ENCODE peak calls at places on chromosomes 12 and 14, in seven cellular contexts. G is GM12878, I is GM12892, U is H1, S is SK-N-SH, F is K562, X is HepG2. L is an unnamed sample.
A peak's percentile ranks its signal among the peaks of the same experiment; 100 is the strongest.

GRCh38 chr12:15268927-15269552 is 47.8 kb upstream of the RERG start:
- DNase-seq in X (peak; percentile 64), F (peak; percentile 51), S (peak; percentile 67), G (no peak), U (no peak), I (peak; percentile 19), L (peak; percentile 22)

GRCh38 chr12:88469136-88469535 is 111.1 kb downstream of the KITLG start:
- DNase-seq in U (no peak), I (no peak), S (no peak), F (no peak), X (no peak), G (no peak), L (no peak)

GRCh38 chr14:81589381-81590065 is 55.9 kb upstream of the SEL1L start:
- DNase-seq in X (no peak), S (no peak), G (no peak), I (no peak), F (peak; percentile 31), U (no peak), L (no peak)

GRCh38 chr14:100192250-100192671 is 32.8 kb upstream of the DEGS2 start:
- DNase-seq in I (no peak), G (no peak), S (no peak), X (no peak), F (no peak), U (peak; percentile 55), L (no peak)

GRCh38 chr12:78835493-78835892 is 29.1 kb upstream of the SYT1 start:
- DNase-seq in X (no peak), F (no peak), S (no peak), G (no peak), I (no peak), U (no peak), L (no peak)

GRCh38 chr14:54166049-54166950 is 209.7 kb upstream of the BMP4 start:
- DNase-seq in F (no peak), G (no peak), U (no peak), I (no peak), S (no peak), X (no peak), L (no peak)

GRCh38 chr12:98532687-98533304 is 17.4 kb downstream of the TMPO start:
- DNase-seq in X (peak; percentile 59), U (no peak), F (peak; percentile 74), I (no peak), S (peak; percentile 29), G (no peak), L (no peak)

GRCh38 chr14:27090716-27091115 is 492.9 kb upstream of the NOVA1 start:
- DNase-seq in G (no peak), X (peak; percentile 56), U (no peak), I (no peak), S (no peak), F (no peak), L (no peak)

DNA sequence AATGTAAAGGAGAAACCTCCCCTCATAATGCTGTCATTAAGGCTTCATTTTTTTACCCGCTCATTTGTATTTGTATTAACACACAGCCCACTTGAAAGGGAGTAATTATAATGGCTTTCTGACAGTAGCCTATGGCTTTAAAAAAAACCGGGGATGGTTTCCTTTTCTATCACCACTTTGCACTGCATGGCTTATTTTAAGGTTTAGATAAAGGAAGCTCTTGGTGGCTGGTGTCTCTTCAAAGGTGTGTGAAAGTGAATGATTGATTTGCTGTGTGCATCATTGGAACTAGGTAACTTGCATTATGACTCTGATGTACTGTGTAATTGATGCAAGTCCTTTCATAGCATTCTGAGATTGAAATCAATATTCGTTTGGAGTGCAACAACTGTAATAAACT is 80.7 kb downstream of the NPAS3 start:
- DNase-seq in X (no peak), G (no peak), U (no peak), F (no peak), I (no peak), S (no peak), L (no peak)
- TF ChIP-seq TAF1 in X (no peak), G (no peak), U (no peak), F (no peak), I (no peak), S (no peak), L (no peak)

GRCh38 chr12:60529261-60529660 is 933.4 kb downstream of the SLC16A7 start:
- DNase-seq in S (no peak), X (no peak), G (no peak), F (no peak), U (no peak), I (no peak), L (no peak)

GRCh38 chr12:60535363-60535762 is 939.5 kb downstream of the SLC16A7 start:
- DNase-seq in I (no peak), X (no peak), F (no peak), S (no peak), G (no peak), U (no peak), L (no peak)

GRCh38 chr12:60529723-60530122 is 933.9 kb downstream of the SLC16A7 start:
- DNase-seq in I (no peak), S (no peak), U (no peak), X (no peak), G (no peak), F (no peak), L (no peak)
- TF ChIP-seq TAF1 in I (no peak), S (no peak), U (no peak), X (no peak), G (no peak), F (no peak), L (no peak)

DNA sequence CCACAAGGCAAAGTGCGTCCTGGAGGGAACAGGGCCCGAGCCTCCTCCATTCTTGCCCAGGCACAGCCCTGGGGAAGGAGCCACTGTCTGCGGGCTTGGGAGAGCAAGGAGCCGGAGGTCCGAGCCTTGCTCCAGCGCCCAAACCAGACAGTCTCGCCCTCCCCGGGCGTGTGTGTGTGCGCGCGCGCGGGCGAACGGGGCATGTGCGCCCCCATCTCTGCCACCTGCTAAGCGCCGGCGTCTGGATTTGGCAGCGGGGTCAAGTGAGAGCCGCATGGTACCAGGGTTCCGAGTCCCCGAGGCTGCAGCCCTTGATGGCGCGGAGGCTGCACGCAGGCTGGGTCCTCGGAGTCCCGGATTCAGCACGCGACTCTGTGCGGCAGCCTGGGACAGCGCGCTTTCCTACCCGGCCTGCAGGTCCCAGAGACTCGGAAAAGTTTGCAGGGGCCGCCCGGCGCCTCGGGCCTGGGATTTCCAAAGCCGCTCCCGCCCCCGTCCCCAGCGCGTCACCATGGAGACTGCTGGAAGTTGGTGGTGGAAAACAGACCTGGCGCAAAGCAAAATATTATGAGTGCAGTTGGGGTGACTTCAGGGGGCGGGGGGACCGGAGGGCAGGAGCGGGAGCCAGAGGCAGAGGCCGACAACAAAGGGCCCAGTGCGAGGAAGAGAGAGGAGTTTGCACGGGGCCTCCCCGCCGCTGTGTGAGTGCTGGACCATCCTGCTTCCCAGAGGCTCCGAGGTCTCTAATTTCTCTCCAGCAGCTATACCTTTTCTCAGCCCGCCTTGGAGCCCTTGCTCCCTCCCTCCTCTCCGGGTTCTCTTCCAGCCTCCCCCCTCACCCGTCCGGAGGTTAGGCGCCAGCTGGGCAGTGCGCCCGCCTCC is 4.2 kb downstream of the RFX4 start:
- DNase-seq in X (no peak), U (peak; percentile 77), G (no peak), S (peak; percentile 49), F (no peak), I (no peak), L (peak; percentile 15)
- TF ChIP-seq TAF1 in X (no peak), U (no peak), G (no peak), S (no peak), F (no peak), I (no peak), L (no peak)

GRCh38 chr14:73795974-73796373 is 55.7 kb upstream of the PTGR2 start:
- DNase-seq in U (no peak), I (no peak), S (no peak), F (no peak), G (no peak), X (peak; percentile 93), L (no peak)
- TF ChIP-seq TAF1 in U (no peak), I (no peak), S (no peak), F (no peak), G (no peak), X (no peak), L (no peak)

DNA sequence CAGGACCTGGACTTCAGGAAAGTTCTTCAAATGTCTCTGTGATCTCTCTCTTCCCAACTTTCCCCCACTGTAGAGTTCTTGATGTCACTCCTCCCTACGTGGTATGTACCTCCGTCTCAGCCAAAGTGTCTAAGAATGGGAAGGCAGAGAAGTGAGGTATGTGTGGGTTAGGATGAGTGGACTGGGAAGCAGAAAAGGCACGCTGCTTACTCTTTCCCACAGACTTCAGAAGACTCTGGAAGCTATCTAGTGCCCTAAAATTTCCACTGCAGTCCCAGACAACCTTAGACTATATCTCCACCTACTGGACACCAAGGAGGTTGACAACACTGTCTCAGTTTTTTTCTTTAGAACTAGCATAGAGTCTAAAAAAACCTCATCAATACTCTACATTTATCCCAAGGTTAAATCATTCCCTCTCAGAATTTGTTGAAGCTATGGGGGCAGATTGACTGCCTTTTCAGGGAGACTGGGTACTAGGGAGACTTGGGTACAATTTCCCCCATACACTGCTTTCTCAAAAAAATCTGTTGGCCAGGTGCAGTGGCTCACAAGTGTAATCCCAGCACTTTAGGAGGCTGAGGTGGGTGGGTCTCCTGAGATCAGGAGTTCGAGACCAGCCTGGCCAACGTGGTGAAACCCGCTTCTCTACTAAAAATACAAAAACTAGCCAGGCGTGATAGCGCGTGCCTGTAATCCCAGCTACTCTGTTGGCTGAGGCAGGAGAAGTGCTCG is 20.6 kb upstream of the ITGA5 start:
- DNase-seq in X (peak; percentile 18), G (no peak), I (no peak), F (peak; percentile 71), U (no peak), S (peak; percentile 65), L (no peak)
- TF ChIP-seq TAF1 in X (no peak), G (no peak), I (no peak), F (no peak), U (no peak), S (no peak), L (no peak)

GRCh38 chr12:402127-402456 is 648 bp downstream of the CCDC77 start:
- DNase-seq in U (no peak), X (peak; percentile 42), G (no peak), F (peak; percentile 53), I (no peak), S (peak; percentile 32), L (no peak)

GRCh38 chr12:400828-401227 is 616 bp upstream of the CCDC77 start:
- DNase-seq in I (no peak), U (no peak), F (peak; percentile 18), G (no peak), S (no peak), X (no peak), L (no peak)

DNA sequence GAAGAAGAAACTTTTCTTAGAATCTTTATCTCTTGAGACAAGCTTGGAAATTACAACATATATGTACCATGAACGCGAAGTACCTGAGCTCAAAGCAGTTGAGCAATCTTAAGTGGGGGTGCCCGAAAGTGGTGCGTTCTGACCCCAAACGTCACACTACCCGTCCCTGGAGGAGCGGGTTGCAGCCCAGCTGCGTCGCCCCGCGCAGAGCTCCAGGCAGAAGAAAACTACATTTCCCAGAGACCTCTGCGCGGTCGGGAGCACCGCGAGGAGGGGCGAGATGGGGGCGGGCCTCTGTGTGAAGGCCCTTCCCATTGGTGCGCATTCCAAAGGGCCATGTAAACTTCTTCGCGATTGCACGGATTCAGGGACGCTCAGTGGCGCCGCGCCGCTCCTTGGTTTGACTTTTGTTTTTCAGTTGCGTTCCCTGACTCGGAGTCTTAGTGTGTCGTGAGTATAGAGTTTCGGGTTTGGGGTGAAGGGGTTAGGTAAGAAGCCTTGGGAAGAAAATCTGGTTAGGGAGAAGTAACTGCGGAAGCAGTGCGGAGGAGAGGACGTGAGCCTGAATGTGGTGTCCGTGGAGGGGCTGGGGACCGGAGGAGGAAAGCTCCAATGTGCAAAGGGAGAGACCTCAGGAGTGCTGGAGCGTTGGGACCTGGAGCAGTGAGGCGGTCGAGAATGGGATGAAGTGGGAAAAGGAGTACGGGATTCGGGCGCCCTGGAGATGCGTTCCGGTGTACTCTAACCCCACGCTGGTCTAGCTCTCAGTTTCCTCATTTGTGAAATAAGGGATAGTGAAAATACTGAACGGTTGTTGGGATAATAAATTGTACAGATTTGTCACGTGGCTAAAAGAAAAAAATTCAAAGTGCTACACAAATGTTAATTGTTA is at the start of gene CCDC77:
- DNase-seq in F (peak; percentile 93), S (peak; percentile 95), X (peak; percentile 89), I (peak; percentile 71), U (peak; percentile 96), G (peak; percentile 86), L (peak; percentile 80)
- TF ChIP-seq TAF1 in F (peak; percentile 55), S (no peak), X (peak; percentile 66), I (no peak), U (peak; percentile 83), G (no peak), L (peak; percentile 71)

L was measured in GM12891.